ENCODE peak calls at places on chromosomes 12 and 14, in six cellular contexts. Z is cardiac muscle cell, A is SK-N-SH, U is ovary, C is transverse colon, Y is right atrium auricular region. F is an unnamed sample. For H3K4me1, the result is how much of the 10 kb centered on the place peaks cover.

GRCh38 chr14:72633551-72633950 is 260.4 kb downstream of the DPF3 start:
- DNase-seq in U (no peak), Z (no peak), A (no peak), Y (no peak), C (no peak), F (no peak)

GRCh38 chr12:32761716-32762115 is 6.0 kb upstream of the YARS2 start:
- DNase-seq in A (no peak), Z (no peak), Y (no peak), U (no peak), C (no peak), F (no peak)

GRCh38 chr14:91693342-91693741 is 38.5 kb downstream of the CATSPERB start:
- DNase-seq in U (no peak), Y (no peak), A (no peak), Z (peak), C (no peak), F (no peak)

GRCh38 chr12:16165506-16165905 is 112.0 kb downstream of the SLC15A5 start:
- DNase-seq in Y (peak), C (peak), A (peak), Z (peak), U (no peak), F (no peak)

GRCh38 chr12:128323526-128323925 is 56.6 kb downstream of the TMEM132C start:
- DNase-seq in Z (no peak), C (no peak), A (no peak), Y (no peak), U (no peak), F (no peak)

GRCh38 chr14:38522724-38523123 is 266.8 kb upstream of the CLEC14A start:
- DNase-seq in Z (no peak), U (no peak), A (no peak), Y (no peak), C (no peak), F (no peak)

GRCh38 chr14:36521598-36522345 is 1.7 kb upstream of the NKX2-1 start:
- DNase-seq in A (no peak), Z (no peak), Y (no peak), C (no peak), U (no peak), F (no peak)

GRCh38 chr12:56086096-56086495 is 6.1 kb downstream of the ERBB3 start:
- DNase-seq in A (no peak), U (no peak), Z (no peak), C (peak), Y (no peak), F (no peak)

GRCh38 chr14:28709571-28710305 is 56.8 kb upstream of the FOXG1 start:
- DNase-seq in Z (no peak), Y (no peak), A (no peak), C (no peak), U (no peak), F (no peak)

GRCh38 chr12:8018666-8019581 is 13.6 kb upstream of the FOXJ2 start:
- DNase-seq in Y (no peak), A (peak), Z (peak), C (no peak), U (no peak), F (no peak)

GRCh38 chr12:57237952-57238853 is 8.7 kb downstream of the SHMT2 start:
- DNase-seq in C (peak), Y (no peak), U (no peak), A (peak), Z (no peak), F (no peak)

GRCh38 chr14:76133103-76133502 is 18.6 kb upstream of the GPATCH2L start:
- DNase-seq in Y (no peak), Z (peak), A (no peak), U (no peak), C (no peak), F (no peak)

GRCh38 chr14:99035712-99036593 is 236.0 kb downstream of the BCL11B start:
- DNase-seq in Z (peak), C (peak), A (peak), U (peak), Y (peak), F (no peak)

GRCh38 chr14:71395151-71395604 is 487.9 kb downstream of the PCNX1 start:
- DNase-seq in A (no peak), C (no peak), U (no peak), Y (no peak), Z (peak), F (no peak)

GRCh38 chr12:132222096-132222807 is 78.0 kb downstream of the NOC4L start:
- DNase-seq in A (no peak), Y (no peak), U (no peak), C (no peak), Z (peak), F (no peak)

GRCh38 chr12:55877824-55878223 is 35.1 kb upstream of the MMP19 start:
- DNase-seq in C (no peak), Y (no peak), Z (no peak), U (no peak), A (no peak), F (no peak)

GRCh38 chr12:124510301-124510970 is 57.0 kb downstream of the NCOR2 start:
- DNase-seq in Y (no peak), U (no peak), Z (no peak), A (peak), C (peak), F (no peak)

GRCh38 chr14:103207038-103207403 is 83.8 kb downstream of the TNFAIP2 start:
- DNase-seq in C (peak), A (peak), U (peak), Z (peak), Y (peak), F (peak)

GRCh38 chr12:46886541-46887041 is 60.8 kb upstream of the SLC38A4 start:
- DNase-seq in U (no peak), C (no peak), Z (no peak), Y (no peak), A (no peak), F (no peak)

GRCh38 chr14:103825103-103825502 is 22.3 kb downstream of the PPP1R13B start:
- DNase-seq in Y (no peak), U (no peak), A (no peak), C (no peak), Z (no peak), F (no peak)

GRCh38 chr14:68591786-68592185 is 201.1 kb downstream of the ZFP36L1 start:
- DNase-seq in Y (no peak), C (no peak), A (no peak), U (no peak), Z (no peak), F (no peak)

GRCh38 chr12:15227004-15227679 is 5.9 kb upstream of the RERG start:
- DNase-seq in Z (peak), A (peak), U (no peak), Y (peak), C (peak), F (peak)

GRCh38 chr14:58298880-58299664 is 717 bp downstream of the ARID4A start:
- DNase-seq in Y (no peak), A (peak), C (peak), Z (no peak), U (peak), F (peak)

GRCh38 chr12:91483471-91483985 is 300.9 kb upstream of the DCN start:
- DNase-seq in A (no peak), Y (no peak), Z (peak), C (no peak), U (no peak), F (no peak)

GRCh38 chr14:95286649-95287048 is 33.1 kb downstream of the CLMN start:
- DNase-seq in U (no peak), A (no peak), Y (no peak), C (peak), Z (no peak), F (no peak)

GRCh38 chr12:95718772-95719171 is 71.8 kb downstream of the NTN4 start:
- DNase-seq in U (no peak), Y (no peak), A (no peak), Z (no peak), C (no peak), F (no peak)

GRCh38 chr12:131137836-131138637 is 184.3 kb downstream of the ADGRD1 start:
- DNase-seq in A (peak), Z (peak), Y (no peak), C (no peak), U (peak), F (no peak)

GRCh38 chr14:36665887-36666415 is 4.3 kb downstream of the PAX9 start:
- DNase-seq in C (no peak), Z (no peak), Y (no peak), U (no peak), A (no peak), F (no peak)

GRCh38 chr14:67577181-67577580 is 22.9 kb downstream of the PIGH start:
- DNase-seq in C (no peak), Z (no peak), A (no peak), Y (no peak), U (no peak), F (no peak)

GRCh38 chr14:96484391-96484790 is 17.8 kb upstream of the PAPOLA start:
- DNase-seq in C (no peak), Y (no peak), Z (no peak), A (no peak), U (no peak), F (no peak)

GRCh38 chr12:53174881-53175491 is 5.5 kb upstream of the ZNF740 start:
- DNase-seq in Z (peak), C (no peak), A (no peak), Y (no peak), U (no peak), F (peak)

GRCh38 chr14:50830044-50830931 is 674 bp downstream of the NIN start:
- DNase-seq in Z (peak), A (peak), U (peak), C (peak), Y (peak), F (peak)

DNA sequence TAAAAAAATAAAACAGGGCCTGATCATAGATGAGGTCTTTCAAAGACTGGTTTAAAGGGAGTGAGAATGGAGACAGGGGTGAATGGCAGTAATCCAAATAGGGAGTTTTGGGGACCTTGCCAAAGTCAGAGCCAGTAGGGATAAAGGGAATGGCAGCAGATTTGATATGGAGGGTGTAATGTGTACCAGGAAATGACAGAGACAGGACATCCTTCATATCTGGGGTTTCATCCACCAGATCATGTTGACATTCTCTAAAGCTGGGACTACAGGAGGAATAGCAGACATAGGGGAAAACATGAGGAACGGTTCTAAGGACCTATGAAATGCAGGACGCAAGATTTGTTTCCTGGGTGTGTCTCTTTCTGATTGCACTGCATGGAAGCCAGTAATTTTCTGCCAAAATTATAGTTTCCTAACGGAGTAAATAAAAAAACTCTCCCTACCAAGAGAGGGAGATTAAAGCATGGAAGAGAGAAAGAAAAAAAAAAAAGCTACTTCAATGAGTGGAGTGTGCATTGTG is 169.9 kb downstream of the PRKD1 start:
- DNase-seq in A (no peak), U (no peak), Z (no peak), C (no peak), Y (no peak), F (no peak)
- H3K27ac ChIP-seq in A (no peak), U (no peak), Z (no peak), C (no peak), Y (no peak), F (no peak)

DNA sequence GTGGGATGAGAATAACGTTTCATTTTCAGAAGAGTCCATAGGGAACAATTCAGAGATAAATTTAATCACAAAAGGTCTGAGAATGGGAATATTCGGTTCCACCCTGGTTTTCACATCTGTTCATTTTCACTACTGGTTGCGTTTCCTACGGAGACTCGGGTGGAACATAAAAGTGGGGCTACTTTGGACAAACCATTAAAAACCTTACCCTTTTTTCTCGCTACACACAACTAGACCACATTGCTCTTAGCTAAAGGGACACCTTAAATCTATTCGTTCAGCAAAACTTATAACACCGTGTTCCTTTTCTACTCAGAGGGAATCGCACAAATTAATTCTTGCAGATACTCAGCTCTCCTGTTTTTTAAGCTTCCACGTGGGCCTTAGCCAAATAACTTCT is 1.0 kb upstream of the SUDS3 start:
- DNase-seq in Y (no peak), C (no peak), U (no peak), A (no peak), Z (no peak), F (no peak)
- H3K4me1 ChIP-seq in Y (under half), C (under half), U (under half), A (under half), Z (under half), F (under half)

DNA sequence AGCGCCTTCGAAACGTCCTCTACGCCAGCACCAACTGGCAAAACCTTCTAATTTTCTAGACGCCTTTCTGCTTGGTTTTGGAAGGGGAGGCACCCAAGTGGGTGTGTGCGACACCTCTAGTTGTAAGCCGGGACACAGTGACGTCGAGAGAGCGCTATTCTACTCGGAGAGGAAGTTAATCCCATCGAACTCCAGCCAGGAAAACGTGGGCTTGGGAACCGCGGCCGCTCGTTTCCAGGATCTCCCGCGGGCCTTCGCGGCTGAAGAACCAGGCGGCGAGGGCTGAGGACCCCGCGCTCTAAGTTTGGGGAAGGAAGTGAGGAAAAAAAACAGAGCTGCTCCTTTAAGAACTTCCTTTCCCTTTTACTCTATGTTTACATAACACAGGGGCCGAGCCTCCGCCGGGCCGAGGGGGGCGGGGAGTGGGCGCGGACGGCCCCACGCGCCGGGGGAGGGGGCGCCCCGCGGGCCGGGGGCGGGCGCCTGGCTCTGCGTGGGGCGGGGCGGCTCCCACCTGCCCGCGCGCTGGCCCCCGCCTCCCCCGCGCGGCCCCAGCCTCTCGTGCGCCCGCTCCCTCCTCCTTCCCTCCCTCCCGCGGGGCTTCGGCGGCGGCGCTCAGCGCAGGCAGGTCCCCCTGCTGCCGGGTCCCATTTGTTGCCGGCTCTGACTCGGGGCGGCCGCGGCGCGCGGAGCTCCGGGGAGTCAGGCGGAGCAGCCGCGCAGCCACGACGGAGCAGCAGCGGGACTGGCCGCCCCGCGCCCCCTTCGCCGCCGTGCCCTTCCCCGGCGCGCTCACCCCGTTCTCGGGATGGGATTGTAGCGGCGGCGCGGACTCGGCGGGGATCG is at the start of gene PELI2:
- DNase-seq in Z (peak), U (peak), Y (no peak), A (peak), C (peak), F (peak)
- TF ChIP-seq CTCF in Z (peak), U (peak), Y (no peak), A (no peak), C (no peak), F (no peak)

GRCh38 chr12:681857-682256 is 18.6 kb upstream of the NINJ2 start:
- DNase-seq in U (no peak), A (no peak), Y (no peak), Z (no peak), C (no peak), F (no peak)

GRCh38 chr12:674272-674781 is 11.1 kb upstream of the NINJ2 start:
- DNase-seq in C (no peak), U (no peak), Y (no peak), Z (no peak), A (no peak), F (no peak)

GRCh38 chr12:673849-674248 is 10.6 kb upstream of the NINJ2 start:
- DNase-seq in U (no peak), C (no peak), Z (no peak), Y (no peak), A (no peak), F (no peak)

GRCh38 chr12:675562-675961 is 12.3 kb upstream of the NINJ2 start:
- DNase-seq in A (no peak), Z (no peak), Y (no peak), U (no peak), C (no peak), F (no peak)

GRCh38 chr12:678747-679712 is 15.8 kb upstream of the NINJ2 start:
- DNase-seq in U (no peak), Z (no peak), Y (no peak), A (no peak), C (no peak), F (no peak)
- H3K27ac ChIP-seq in U (no peak), Z (no peak), Y (no peak), A (no peak), C (no peak), F (no peak)